ENCODE peak calls at places on chromosome 7, in ten cellular contexts. L, I, H, O, T, C, V, B, S and W are unnamed samples.

GRCh38 chr7:34902181-34902580 is 135.1 kb downstream of the DPY19L1 start:
- DNase-seq in L (no peak), I (no peak), H (no peak), O (no peak), T (no peak), C (no peak), V (no peak), B (no peak), S (no peak), W (no peak)

GRCh38 chr7:79227035-79227434 is 226.4 kb downstream of the MAGI2 start:
- DNase-seq in L (no peak), I (peak; percentile 25), H (no peak), O (peak; percentile 67), T (peak; percentile 79), C (no peak), V (no peak), B (no peak), S (no peak), W (no peak)

GRCh38 chr7:140525741-140526140 is 46.4 kb upstream of the MKRN1 start:
- DNase-seq in L (no peak), I (no peak), H (no peak), O (peak; percentile 41), T (no peak), C (no peak), V (no peak), B (peak; percentile 33), S (no peak), W (no peak)

GRCh38 chr7:5635461-5636445 is 145.7 kb downstream of the RNF216 start:
- DNase-seq in L (no peak), I (no peak), H (no peak), O (peak; percentile 36), T (no peak), C (no peak), V (no peak), B (no peak), S (no peak), W (no peak)

GRCh38 chr7:154171422-154171821 is 119.2 kb downstream of the DPP6 start:
- DNase-seq in L (no peak), I (peak; percentile 53), H (no peak), O (no peak), T (no peak), C (no peak), V (no peak), B (no peak), S (no peak), W (no peak)

GRCh38 chr7:51261117-51261835 is 55.3 kb downstream of the COBL start:
- DNase-seq in L (no peak), I (no peak), H (no peak), O (no peak), T (no peak), C (no peak), V (no peak), B (no peak), S (no peak), W (no peak)

GRCh38 chr7:54565432-54565831 is 23.3 kb downstream of the VSTM2A start:
- DNase-seq in L (no peak), I (no peak), H (no peak), O (no peak), T (no peak), C (no peak), V (no peak), B (no peak), S (no peak), W (no peak)

GRCh38 chr7:30503273-30504212 is 1.1 kb downstream of the GGCT start:
- DNase-seq in L (no peak), I (no peak), H (no peak), O (no peak), T (no peak), C (no peak), V (no peak), B (peak; percentile 14), S (no peak), W (no peak)

GRCh38 chr7:56124981-56125380 is 8.8 kb upstream of the NUPR2 start:
- DNase-seq in L (no peak), I (no peak), H (no peak), O (no peak), T (no peak), C (no peak), V (no peak), B (no peak), S (no peak), W (no peak)

GRCh38 chr7:130273081-130273699 is 6.5 kb downstream of the CPA2 start:
- DNase-seq in L (no peak), I (no peak), H (peak; percentile 70), O (peak; percentile 27), T (peak; percentile 17), C (no peak), V (no peak), B (no peak), S (peak; percentile 3), W (no peak)

GRCh38 chr7:83633516-83633915 is 15.4 kb downstream of the SEMA3E start:
- DNase-seq in L (no peak), I (no peak), H (no peak), O (no peak), T (no peak), C (no peak), V (no peak), B (no peak), S (no peak), W (no peak)

GRCh38 chr7:2508327-2509231 is 11.0 kb upstream of the LFNG start:
- DNase-seq in L (peak; percentile 73), I (no peak), H (no peak), O (peak; percentile 88), T (no peak), C (peak; percentile 79), V (peak; percentile 76), B (peak; percentile 64), S (no peak), W (peak; percentile 55)

GRCh38 chr7:128454808-128455555 is 696 bp upstream of the HILPDA start:
- DNase-seq in L (no peak), I (peak; percentile 9), H (no peak), O (peak; percentile 59), T (no peak), C (no peak), V (no peak), B (no peak), S (no peak), W (peak; percentile 35)

GRCh38 chr7:129578829-129579228 is 32.7 kb upstream of the NRF1 start:
- DNase-seq in L (no peak), I (no peak), H (no peak), O (no peak), T (no peak), C (no peak), V (no peak), B (no peak), S (no peak), W (no peak)

GRCh38 chr7:116367171-116367813 is 132.2 kb upstream of the CAV2 start:
- DNase-seq in L (no peak), I (no peak), H (no peak), O (no peak), T (no peak), C (no peak), V (no peak), B (no peak), S (no peak), W (no peak)

GRCh38 chr7:108415821-108416536 is 40.3 kb downstream of the NRCAM start:
- DNase-seq in L (no peak), I (peak; percentile 57), H (no peak), O (peak; percentile 5), T (peak; percentile 32), C (no peak), V (peak; percentile 4), B (peak; percentile 89), S (no peak), W (peak; percentile 80)

GRCh38 chr7:137687556-137688280 is 159.1 kb downstream of the DGKI start:
- DNase-seq in L (no peak), I (no peak), H (no peak), O (peak; percentile 75), T (peak; percentile 72), C (no peak), V (no peak), B (peak; percentile 94), S (no peak), W (no peak)

GRCh38 chr7:11702938-11703337 is 129.1 kb downstream of the THSD7A start:
- DNase-seq in L (no peak), I (no peak), H (no peak), O (no peak), T (no peak), C (no peak), V (no peak), B (no peak), S (no peak), W (peak; percentile 3)

GRCh38 chr7:123303926-123304325 is 104.2 kb upstream of the SLC13A1 start:
- DNase-seq in L (no peak), I (no peak), H (no peak), O (no peak), T (no peak), C (no peak), V (no peak), B (no peak), S (no peak), W (no peak)

GRCh38 chr7:142915315-142915714 is 18.2 kb downstream of the TRPV5 start:
- DNase-seq in L (no peak), I (no peak), H (no peak), O (no peak), T (no peak), C (no peak), V (no peak), B (no peak), S (no peak), W (no peak)

GRCh38 chr7:93429563-93429962 is 145.0 kb downstream of the CALCR start:
- DNase-seq in L (no peak), I (no peak), H (no peak), O (no peak), T (no peak), C (no peak), V (no peak), B (no peak), S (no peak), W (no peak)

GRCh38 chr7:30920584-30921539 is 9.2 kb downstream of the AQP1 start:
- DNase-seq in L (no peak), I (peak; percentile 36), H (no peak), O (peak; percentile 85), T (no peak), C (peak; percentile 72), V (no peak), B (peak; percentile 59), S (no peak), W (no peak)

GRCh38 chr7:5477723-5478531 is 54.3 kb upstream of the TNRC18 start:
- DNase-seq in L (no peak), I (no peak), H (peak; percentile 23), O (no peak), T (no peak), C (no peak), V (no peak), B (no peak), S (no peak), W (no peak)

GRCh38 chr7:22651534-22652243 is 75.3 kb upstream of the IL6 start:
- DNase-seq in L (no peak), I (no peak), H (no peak), O (peak; percentile 93), T (peak; percentile 77), C (no peak), V (no peak), B (peak; percentile 93), S (no peak), W (no peak)

GRCh38 chr7:151505836-151506468 is 13.7 kb downstream of the RHEB start:
- DNase-seq in L (no peak), I (no peak), H (no peak), O (no peak), T (no peak), C (no peak), V (no peak), B (no peak), S (no peak), W (no peak)

GRCh38 chr7:157461805-157462771 is 125.3 kb downstream of the DNAJB6 start:
- DNase-seq in L (no peak), I (no peak), H (no peak), O (no peak), T (no peak), C (peak; percentile 3), V (no peak), B (no peak), S (no peak), W (no peak)

GRCh38 chr7:44387427-44387826 is 62.0 kb upstream of the CAMK2B start:
- DNase-seq in L (no peak), I (no peak), H (no peak), O (no peak), T (no peak), C (no peak), V (no peak), B (no peak), S (no peak), W (no peak)

GRCh38 chr7:130939285-130940095 is 205.5 kb upstream of the KLF14 start:
- DNase-seq in L (no peak), I (no peak), H (no peak), O (peak; percentile 60), T (no peak), C (no peak), V (no peak), B (peak; percentile 53), S (no peak), W (no peak)